ENCODE peak calls at places on chromosomes 3 and 15, in seven cellular contexts. H is fibroblast of the conjunctiva; Y is HCT116; Z is COR-L47; I is stimulated activated CD8-positive, alpha-beta memory T cell treated with anti-CD3 and anti-CD28 coated beads, Interleukin-7, amount 100 ng/mL, for 1 hour; X is ACHN; F is neuronal stem cell. P is an unnamed sample.

GRCh38 chr15:92846716-92847115 is 53.4 kb upstream of the CHD2 start:
- DNase-seq in Z (no peak), H (no peak), X (no peak), Y (no peak), I (no peak), F (no peak), P (no peak)

GRCh38 chr15:48866141-48866563 is 11.8 kb upstream of the EID1 start:
- DNase-seq in H (no peak), I (no peak), F (no peak), Z (no peak), Y (no peak), X (no peak), P (peak)

GRCh38 chr15:41011055-41011815 is 58.0 kb downstream of the CHAC1 start:
- DNase-seq in X (no peak), I (no peak), H (no peak), F (no peak), Z (no peak), Y (no peak), P (no peak)

GRCh38 chr3:106969596-106969995 is 407.6 kb upstream of the CCDC54 start:
- DNase-seq in X (no peak), I (no peak), F (no peak), Z (no peak), H (no peak), Y (no peak), P (no peak)

GRCh38 chr3:81839504-81840094 is 78.2 kb upstream of the GBE1 start:
- DNase-seq in X (no peak), I (no peak), Z (no peak), F (no peak), H (no peak), Y (no peak), P (no peak)

GRCh38 chr3:179717219-179717618 is 64.4 kb downstream of the USP13 start:
- DNase-seq in Y (no peak), F (no peak), Z (no peak), H (no peak), X (no peak), I (no peak), P (no peak)

GRCh38 chr3:64798316-64798715 is 110.5 kb upstream of the ADAMTS9 start:
- DNase-seq in F (no peak), I (no peak), X (no peak), Z (no peak), H (no peak), Y (no peak), P (no peak)

GRCh38 chr15:74723754-74724334 is 1.5 kb downstream of the CYP1A1 start:
- DNase-seq in Z (peak), H (no peak), X (peak), F (peak), I (no peak), Y (peak), P (peak)

GRCh38 chr15:31262901-31263671 is 63.5 kb upstream of the KLF13 start:
- DNase-seq in Y (no peak), H (no peak), I (no peak), Z (no peak), F (no peak), X (peak), P (no peak)

GRCh38 chr3:188881954-188882641 is 289.7 kb upstream of the TPRG1 start:
- DNase-seq in I (no peak), X (peak), Z (no peak), H (peak), Y (peak), F (no peak), P (peak)